ENCODE peak calls at places on chromosomes 7 and 10, in six cellular contexts. F is OCI-LY7; P is iPS-NIHi11; D is M059J; X is neural progenitor cell; H is stimulated activated CD4-positive, alpha-beta T cell treated with anti-CD3 and anti-CD28 coated beads, Interleukin-2, amount 100 ng/mL, for 48 hours. T is an unnamed sample.

GRCh38 chr10:119981826-119982225 is 89.3 kb downstream of the SEC23IP start:
- DNase-seq in H (no peak), P (no peak), D (peak), X (no peak), F (no peak), T (no peak)

GRCh38 chr10:88193018-88193417 is 329.6 kb downstream of the PTEN start:
- DNase-seq in X (peak), F (no peak), P (no peak), H (no peak), D (no peak), T (no peak)

GRCh38 chr7:98365863-98366561 is 34.9 kb downstream of the BAIAP2L1 start:
- DNase-seq in F (no peak), X (no peak), H (no peak), D (no peak), P (no peak), T (no peak)

GRCh38 chr10:129404091-129404490 is 63.0 kb upstream of the MGMT start:
- DNase-seq in P (no peak), D (no peak), F (no peak), H (no peak), X (no peak), T (no peak)

GRCh38 chr10:111522141-111522540 is 445.3 kb downstream of the ADRA2A start:
- DNase-seq in F (no peak), X (no peak), P (no peak), H (no peak), D (no peak), T (no peak)

GRCh38 chr7:69211739-69212138 is 386.5 kb upstream of the AUTS2 start:
- DNase-seq in X (peak), H (no peak), P (peak), D (no peak), F (peak), T (no peak)

GRCh38 chr7:157515342-157516041 is 178.7 kb downstream of the DNAJB6 start:
- DNase-seq in F (no peak), X (peak), D (no peak), P (no peak), H (no peak), T (no peak)

GRCh38 chr10:14500172-14500765 is 169.5 kb upstream of the FRMD4A start:
- DNase-seq in X (no peak), H (no peak), P (no peak), F (no peak), D (no peak), T (no peak)

GRCh38 chr10:4670737-4671136 is 155.3 kb upstream of the AKR1E2 start:
- DNase-seq in X (no peak), H (no peak), P (no peak), D (peak), F (no peak), T (no peak)

GRCh38 chr10:96666738-96667137 is 53.6 kb downstream of the PIK3AP1 start:
- DNase-seq in P (no peak), H (no peak), F (peak), D (no peak), X (no peak), T (no peak)

GRCh38 chr10:123999261-123999660 is 94.1 kb downstream of the CHST15 start:
- DNase-seq in P (no peak), F (peak), D (no peak), H (no peak), X (no peak), T (no peak)

GRCh38 chr10:21497177-21497807 is 28.2 kb downstream of the SKIDA1 start:
- DNase-seq in F (peak), P (peak), D (peak), H (peak), X (peak), T (no peak)

GRCh38 chr10:78397796-78398195 is 364.1 kb downstream of the RPS24 start:
- DNase-seq in P (no peak), D (no peak), H (no peak), F (no peak), X (no peak), T (no peak)

GRCh38 chr7:153193144-153193595 is 433.6 kb downstream of the ACTR3B start:
- DNase-seq in F (peak), P (peak), H (no peak), X (peak), D (no peak), T (peak)

GRCh38 chr10:72331575-72332422 is 22.9 kb downstream of the DNAJB12 start:
- DNase-seq in F (peak), P (peak), X (peak), D (peak), H (peak), T (no peak)

GRCh38 chr10:78567680-78568453 is 500.9 kb upstream of the ZMIZ1 start:
- DNase-seq in P (no peak), H (no peak), D (no peak), X (no peak), F (no peak), T (no peak)

GRCh38 chr7:116087984-116088383 is 57.4 kb upstream of the TFEC start:
- DNase-seq in F (no peak), H (no peak), P (peak), D (no peak), X (no peak), T (no peak)

GRCh38 chr10:82463614-82464013 is 588.6 kb downstream of the NRG3 start:
- DNase-seq in D (no peak), F (no peak), P (no peak), H (no peak), X (no peak), T (no peak)

GRCh38 chr7:71286336-71286735 is 154.4 kb downstream of the GALNT17 start:
- DNase-seq in F (no peak), X (peak), P (no peak), H (no peak), D (no peak), T (no peak)

GRCh38 chr10:132539431-132539839 is 1.8 kb downstream of the INPP5A start:
- DNase-seq in F (no peak), X (no peak), H (no peak), P (no peak), D (no peak), T (no peak)

GRCh38 chr10:81873932-81874816 is 820 bp upstream of the NRG3 start:
- DNase-seq in P (peak), F (no peak), H (no peak), X (peak), D (no peak), T (no peak)

GRCh38 chr7:134766779-134767566 is 12.5 kb upstream of the CALD1 start:
- DNase-seq in F (peak), P (no peak), D (no peak), H (no peak), X (no peak), T (no peak)

GRCh38 chr7:20542594-20542993 is 72.9 kb upstream of the ABCB5 start:
- DNase-seq in X (no peak), H (no peak), P (no peak), D (no peak), F (no peak), T (no peak)

GRCh38 chr7:32479574-32480200 is 10.5 kb downstream of the LSM5 start:
- DNase-seq in F (peak), H (no peak), D (peak), X (peak), P (peak), T (no peak)